ENCODE peak calls at places on chromosomes 16 and 17, in nine cellular contexts. S, Z, N, H, D, M, R, Y and P are unnamed samples.

GRCh38 chr17:73338050-73338491 is 26.3 kb upstream of the CDC42EP4 start:
- DNase-seq in M (peak), N (no peak), Y (no peak), Z (no peak), S (no peak), H (no peak), R (no peak), D (no peak), P (no peak)

GRCh38 chr16:72837846-72838661 is 209.9 kb downstream of the ZFHX3 start:
- DNase-seq in H (no peak), N (no peak), Y (no peak), M (peak), R (no peak), S (no peak), D (no peak), Z (no peak), P (no peak)

GRCh38 chr17:59361386-59361785 is 29.9 kb downstream of the YPEL2 start:
- DNase-seq in Y (no peak), M (peak), R (no peak), S (no peak), H (no peak), D (no peak), Z (no peak), N (no peak), P (no peak)

GRCh38 chr17:2083613-2084128 is 28.8 kb downstream of the HIC1 start:
- DNase-seq in D (peak), M (no peak), Z (no peak), S (peak), H (peak), R (no peak), Y (peak), N (no peak), P (peak)

GRCh38 chr16:60180609-60181008 is 1446.5 kb upstream of the GOT2 start:
- DNase-seq in S (no peak), M (no peak), D (no peak), N (no peak), R (no peak), Y (no peak), H (no peak), Z (no peak), P (no peak)

GRCh38 chr17:17493249-17493985 is 2.8 kb downstream of the RASD1 start:
- DNase-seq in Z (no peak), N (peak), S (peak), Y (no peak), M (no peak), R (no peak), D (peak), H (no peak), P (no peak)

GRCh38 chr17:37829446-37830142 is 84.7 kb upstream of the HNF1B start:
- DNase-seq in D (no peak), N (no peak), R (no peak), Y (no peak), H (no peak), Z (no peak), S (no peak), M (no peak), P (no peak)

GRCh38 chr16:7470344-7470743 is 137.7 kb downstream of the RBFOX1 start:
- DNase-seq in Y (no peak), S (no peak), H (no peak), R (no peak), M (no peak), Z (no peak), D (no peak), N (no peak), P (no peak)

GRCh38 chr17:59093702-59094231 is 12.9 kb downstream of the TRIM37 start:
- DNase-seq in R (no peak), M (peak), H (peak), D (peak), N (no peak), Y (no peak), S (peak), Z (peak), P (no peak)

GRCh38 chr17:58330997-58331814 is 2.6 kb upstream of the TSPOAP1 start:
- DNase-seq in Y (peak), H (no peak), M (no peak), S (peak), D (no peak), Z (no peak), N (peak), R (no peak), P (no peak)

GRCh38 chr17:17888371-17888770 is 51.6 kb upstream of the SREBF1 start:
- DNase-seq in Y (no peak), Z (no peak), R (no peak), H (no peak), N (no peak), D (peak), M (no peak), S (no peak), P (no peak)

GRCh38 chr17:12592941-12593340 is 72.7 kb upstream of the MYOCD start:
- DNase-seq in N (no peak), Y (no peak), S (no peak), Z (no peak), R (no peak), M (no peak), D (no peak), H (no peak), P (no peak)

GRCh38 chr17:48770954-48771353 is 42.4 kb upstream of the HOXB13 start:
- DNase-seq in S (no peak), R (no peak), N (no peak), D (no peak), Z (no peak), M (no peak), H (no peak), Y (no peak), P (no peak)

GRCh38 chr16:4313563-4314531 is 2.0 kb upstream of the GLIS2 start:
- DNase-seq in D (no peak), Y (no peak), M (no peak), R (no peak), N (peak), Z (peak), S (peak), H (peak), P (peak)

GRCh38 chr17:40937384-40937819 is at the start of gene KRT23:
- DNase-seq in Y (no peak), N (peak), S (no peak), Z (peak), D (no peak), R (no peak), M (no peak), H (no peak), P (no peak)
- H3K27ac ChIP-seq in Y (no peak), N (no peak), S (no peak), Z (peak), D (no peak), R (no peak), M (no peak), H (peak), P (no peak)

GRCh38 chr16:50058091-50058771 is 7.5 kb upstream of the HEATR3 start:
- DNase-seq in D (no peak), Y (no peak), M (no peak), S (no peak), Z (no peak), N (no peak), H (no peak), R (no peak), P (no peak)
- TF ChIP-seq POLR2A in D (no peak), Y (no peak), M (no peak), S (no peak), Z (no peak), N (no peak), H (no peak), R (no peak), P (no peak)

GRCh38 chr17:27310548-27311110 is 16.7 kb downstream of the WSB1 start:
- DNase-seq in R (no peak), Y (no peak), M (no peak), H (no peak), D (no peak), N (no peak), S (no peak), Z (no peak), P (no peak)

GRCh38 chr17:27303734-27304133 is 9.8 kb downstream of the WSB1 start:
- DNase-seq in S (no peak), Y (no peak), R (no peak), M (no peak), H (no peak), N (no peak), Z (no peak), D (no peak), P (no peak)

GRCh38 chr17:27306276-27306820 is 12.4 kb downstream of the WSB1 start:
- DNase-seq in Z (no peak), Y (no peak), S (no peak), D (no peak), H (no peak), R (no peak), N (no peak), M (no peak), P (no peak)
- H3K4me3 ChIP-seq in Z (no peak), Y (no peak), S (no peak), D (no peak), H (no peak), R (no peak), N (no peak), M (no peak), P (no peak)

GRCh38 chr17:83098241-83099085 is 19.1 kb downstream of the METRNL start:
- DNase-seq in D (no peak), S (no peak), R (no peak), M (no peak), N (no peak), Y (no peak), Z (no peak), H (no peak), P (no peak)
- H3K27ac ChIP-seq in D (no peak), S (no peak), R (peak), M (no peak), N (peak), Y (no peak), Z (peak), H (no peak), P (peak)

GRCh38 chr17:82716383-82717181 is at the start of gene FN3KRP:
- DNase-seq in H (peak), N (peak), Z (peak), Y (peak), S (peak), R (peak), M (peak), D (peak), P (peak)
- TF ChIP-seq POLR2A in H (peak), N (no peak), Z (peak), Y (peak), S (peak), R (no peak), M (peak), D (no peak), P (no peak)

GRCh38 chr16:30104090-30104489 is 8.1 kb upstream of the YPEL3 start:
- DNase-seq in M (no peak), R (no peak), H (no peak), S (no peak), N (no peak), Z (no peak), D (no peak), Y (no peak), P (no peak)
- H3K4me3 ChIP-seq in M (no peak), R (no peak), H (no peak), S (no peak), N (no peak), Z (no peak), D (no peak), Y (no peak), P (no peak)

GRCh38 chr16:88440111-88440510 is 13.0 kb upstream of the ZFPM1 start:
- DNase-seq in Z (no peak), N (no peak), M (no peak), H (no peak), D (no peak), Y (no peak), S (no peak), R (no peak), P (no peak)

GRCh38 chr16:88441460-88441859 is 11.6 kb upstream of the ZFPM1 start:
- DNase-seq in S (no peak), H (no peak), D (no peak), Y (no peak), N (no peak), R (no peak), M (no peak), Z (no peak), P (no peak)

GRCh38 chr16:88440686-88441405 is 12.2 kb upstream of the ZFPM1 start:
- DNase-seq in R (no peak), Z (no peak), D (no peak), Y (no peak), N (no peak), S (no peak), H (no peak), M (no peak), P (no peak)

GRCh38 chr16:88442811-88443576 is 10.1 kb upstream of the ZFPM1 start:
- DNase-seq in Z (peak), S (peak), M (peak), D (peak), Y (peak), N (peak), R (no peak), H (peak), P (no peak)

DNA sequence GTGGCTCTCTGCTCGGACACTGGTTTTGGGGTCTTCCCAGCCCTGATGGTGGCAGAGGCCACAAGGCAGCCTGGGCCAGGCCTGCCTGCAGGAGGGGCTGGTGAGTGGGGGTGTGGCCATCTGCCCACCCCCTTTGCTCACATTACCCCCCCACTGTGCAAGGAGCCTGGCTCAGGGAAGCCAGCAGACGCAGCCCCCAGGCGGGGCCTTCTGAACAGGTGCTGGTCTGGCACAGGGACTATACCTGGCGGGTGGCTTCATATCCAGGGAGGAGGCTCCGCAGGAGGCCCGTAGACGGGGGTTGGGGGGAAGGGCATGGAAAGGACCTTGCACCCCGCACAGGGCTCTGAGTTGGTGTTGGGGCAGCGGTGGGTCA is 10.7 kb upstream of the ZFPM1 start:
- DNase-seq in M (no peak), D (no peak), Y (no peak), S (no peak), H (no peak), Z (no peak), R (no peak), N (no peak), P (no peak)
- H3K27ac ChIP-seq in M (no peak), D (no peak), Y (no peak), S (no peak), H (no peak), Z (no peak), R (no peak), N (no peak), P (no peak)

DNA sequence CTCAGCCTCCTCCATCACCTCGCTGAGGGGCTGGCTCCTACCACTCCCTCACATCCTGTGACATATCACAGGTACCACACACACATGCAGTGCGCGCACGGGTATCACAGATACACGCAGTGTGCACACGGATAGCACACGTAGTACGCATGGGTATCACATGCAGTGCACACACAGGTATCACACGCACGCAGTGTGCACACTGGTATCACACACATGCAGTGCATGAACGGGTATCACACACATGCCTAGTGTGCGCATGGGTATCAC is 30.1 kb downstream of the ACSF3 start:
- DNase-seq in N (no peak), D (peak), Y (no peak), R (no peak), H (no peak), S (no peak), Z (no peak), M (no peak), P (no peak)
- TF ChIP-seq POLR2A in N (no peak), D (no peak), Y (no peak), R (no peak), H (no peak), S (no peak), Z (no peak), M (no peak), P (no peak)

GRCh38 chr17:39653316-39653661 is 11.9 kb upstream of the TCAP start:
- DNase-seq in R (no peak), Z (no peak), M (no peak), H (no peak), Y (no peak), D (no peak), S (no peak), N (no peak), P (no peak)

GRCh38 chr17:39652635-39653315 is 12.4 kb upstream of the TCAP start:
- DNase-seq in R (no peak), N (no peak), Y (no peak), S (no peak), M (no peak), D (no peak), H (peak), Z (no peak), P (no peak)

GRCh38 chr17:39651908-39652634 is 13.1 kb upstream of the TCAP start:
- DNase-seq in N (no peak), Z (no peak), R (no peak), S (peak), D (no peak), Y (no peak), H (no peak), M (no peak), P (no peak)

GRCh38 chr17:39655105-39655504 is 10.0 kb upstream of the TCAP start:
- DNase-seq in R (no peak), N (no peak), D (no peak), M (no peak), Y (no peak), Z (no peak), S (no peak), H (no peak), P (no peak)

DNA sequence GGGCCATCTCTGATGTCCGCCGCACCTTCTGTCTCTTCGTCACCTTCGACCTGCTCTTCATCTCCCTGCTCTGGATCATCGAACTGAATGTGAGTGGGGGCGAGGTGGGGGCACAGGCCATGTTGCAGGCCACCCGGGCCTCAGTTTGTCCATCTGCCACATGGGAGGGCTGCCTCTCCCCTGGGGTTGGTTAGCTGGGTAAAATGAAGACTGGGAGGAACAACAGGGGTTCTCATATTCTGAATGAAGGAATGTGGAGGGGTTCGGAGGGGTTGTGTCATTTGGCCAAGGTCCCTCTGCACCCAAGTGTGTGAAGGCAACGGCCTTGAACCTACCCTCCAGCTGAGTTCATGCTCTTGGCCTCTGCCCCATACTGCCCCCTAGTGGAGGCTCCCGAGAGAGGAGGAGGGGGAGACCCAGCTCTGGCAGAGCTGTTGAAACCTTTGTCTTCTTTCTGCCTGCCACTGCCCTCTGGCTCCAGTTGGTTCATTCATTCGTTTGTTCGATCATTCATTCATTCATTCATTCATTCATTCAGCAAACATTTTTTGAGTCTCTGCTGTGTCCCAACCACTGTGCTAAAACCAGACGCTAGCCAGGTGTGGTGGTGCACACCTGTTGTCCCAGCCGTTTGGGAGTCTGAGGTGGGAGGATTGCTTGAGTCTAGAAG is 11.4 kb upstream of the TCAP start:
- DNase-seq in M (no peak), H (peak), N (peak), Z (peak), R (no peak), D (peak), Y (peak), S (peak), P (no peak)
- H3K4me3 ChIP-seq in M (no peak), H (no peak), N (no peak), Z (no peak), R (peak), D (no peak), Y (no peak), S (no peak), P (no peak)

GRCh38 chr16:81189100-81189664 is 49.3 kb upstream of the BCO1 start:
- DNase-seq in D (peak), R (peak), N (peak), M (peak), S (peak), Y (peak), H (no peak), Z (peak), P (no peak)

GRCh38 chr16:81195907-81196534 is 42.5 kb upstream of the BCO1 start:
- DNase-seq in Y (no peak), M (no peak), S (no peak), N (no peak), D (no peak), R (no peak), H (no peak), Z (no peak), P (no peak)

GRCh38 chr16:81185416-81185815 is 53.1 kb upstream of the BCO1 start:
- DNase-seq in M (no peak), Z (no peak), H (no peak), N (no peak), Y (no peak), S (no peak), R (no peak), D (no peak), P (no peak)

GRCh38 chr16:81190667-81191066 is 47.8 kb upstream of the BCO1 start:
- DNase-seq in M (peak), N (no peak), Z (no peak), Y (no peak), D (no peak), H (peak), S (no peak), R (no peak), P (no peak)
- H3K27ac ChIP-seq in M (no peak), N (no peak), Z (no peak), Y (no peak), D (no peak), H (no peak), S (no peak), R (no peak), P (peak)